ENCODE peak calls at places on chromosomes 5 and 9, in eight cellular contexts. One of them, this sample, is unnamed.
A peak's percentile ranks its signal among the peaks of the same experiment; 100 is the strongest.

GRCh38 chr9:38181866-38182265 is 112.8 kb upstream of the SHB start:
- DNase-seq in retinal pigment epithelial cell: no peak
- DNase-seq in heart right ventricle: no peak
- DNase-seq in spleen: no peak
- DNase-seq in lung: no peak
- DNase-seq in HCT116: no peak
- DNase-seq in astrocyte of the spinal cord: no peak
- DNase-seq in ovary: no peak
- DNase-seq in this sample: no peak

GRCh38 chr9:16824545-16825041 is 45.9 kb downstream of the BNC2 start:
- DNase-seq in retinal pigment epithelial cell: no peak
- DNase-seq in heart right ventricle: no peak
- DNase-seq in spleen: no peak
- DNase-seq in lung: no peak
- DNase-seq in HCT116: no peak
- DNase-seq in astrocyte of the spinal cord: peak; percentile 45
- DNase-seq in ovary: no peak
- DNase-seq in this sample: peak; percentile 82

GRCh38 chr5:116157902-116158301 is 73.1 kb downstream of the COMMD10 start:
- DNase-seq in retinal pigment epithelial cell: no peak
- DNase-seq in heart right ventricle: no peak
- DNase-seq in spleen: no peak
- DNase-seq in lung: no peak
- DNase-seq in HCT116: no peak
- DNase-seq in astrocyte of the spinal cord: no peak
- DNase-seq in ovary: no peak
- DNase-seq in this sample: no peak

GRCh38 chr5:133977858-133978257 is 9.4 kb upstream of the C5orf15 start:
- DNase-seq in retinal pigment epithelial cell: no peak
- DNase-seq in heart right ventricle: no peak
- DNase-seq in spleen: no peak
- DNase-seq in lung: no peak
- DNase-seq in HCT116: no peak
- DNase-seq in astrocyte of the spinal cord: peak; percentile 80
- DNase-seq in ovary: no peak
- DNase-seq in this sample: no peak

GRCh38 chr5:129664336-129664937 is 83.5 kb upstream of the MINAR2 start:
- DNase-seq in retinal pigment epithelial cell: no peak
- DNase-seq in heart right ventricle: no peak
- DNase-seq in spleen: no peak
- DNase-seq in lung: peak; percentile 47
- DNase-seq in HCT116: peak; percentile 39
- DNase-seq in astrocyte of the spinal cord: peak; percentile 62
- DNase-seq in ovary: no peak
- DNase-seq in this sample: peak; percentile 38

GRCh38 chr9:137613738-137614523 is 4.9 kb upstream of the EHMT1 start:
- DNase-seq in retinal pigment epithelial cell: no peak
- DNase-seq in heart right ventricle: no peak
- DNase-seq in spleen: no peak
- DNase-seq in lung: no peak
- DNase-seq in HCT116: no peak
- DNase-seq in astrocyte of the spinal cord: no peak
- DNase-seq in ovary: no peak
- DNase-seq in this sample: no peak

GRCh38 chr5:127092690-127093089 is 19.4 kb upstream of the C5orf63 start:
- DNase-seq in retinal pigment epithelial cell: no peak
- DNase-seq in heart right ventricle: no peak
- DNase-seq in spleen: no peak
- DNase-seq in lung: no peak
- DNase-seq in HCT116: no peak
- DNase-seq in astrocyte of the spinal cord: peak; percentile 72
- DNase-seq in ovary: no peak
- DNase-seq in this sample: peak; percentile 48

GRCh38 chr9:70421020-70421271 is 6.5 kb upstream of the KLF9 start:
- DNase-seq in retinal pigment epithelial cell: no peak
- DNase-seq in heart right ventricle: no peak
- DNase-seq in spleen: no peak
- DNase-seq in lung: no peak
- DNase-seq in HCT116: no peak
- DNase-seq in astrocyte of the spinal cord: no peak
- DNase-seq in ovary: no peak
- DNase-seq in this sample: no peak

GRCh38 chr5:142915840-142916424 is 145.8 kb downstream of the ARHGAP26 start:
- DNase-seq in retinal pigment epithelial cell: no peak
- DNase-seq in heart right ventricle: no peak
- DNase-seq in spleen: no peak
- DNase-seq in lung: no peak
- DNase-seq in HCT116: no peak
- DNase-seq in astrocyte of the spinal cord: peak; percentile 46
- DNase-seq in ovary: no peak
- DNase-seq in this sample: no peak

GRCh38 chr5:33601881-33602280 is 161.1 kb downstream of the TARS1 start:
- DNase-seq in retinal pigment epithelial cell: peak; percentile 52
- DNase-seq in heart right ventricle: no peak
- DNase-seq in spleen: no peak
- DNase-seq in lung: no peak
- DNase-seq in HCT116: no peak
- DNase-seq in astrocyte of the spinal cord: peak; percentile 65
- DNase-seq in ovary: no peak
- DNase-seq in this sample: no peak

GRCh38 chr5:168165221-168165965 is 126.1 kb upstream of the WWC1 start:
- DNase-seq in retinal pigment epithelial cell: no peak
- DNase-seq in heart right ventricle: no peak
- DNase-seq in spleen: no peak
- DNase-seq in lung: no peak
- DNase-seq in HCT116: no peak
- DNase-seq in astrocyte of the spinal cord: peak; percentile 37
- DNase-seq in ovary: no peak
- DNase-seq in this sample: no peak

GRCh38 chr5:73355083-73355482 is 93.5 kb downstream of the FOXD1 start:
- DNase-seq in retinal pigment epithelial cell: no peak
- DNase-seq in heart right ventricle: no peak
- DNase-seq in spleen: no peak
- DNase-seq in lung: no peak
- DNase-seq in HCT116: no peak
- DNase-seq in astrocyte of the spinal cord: no peak
- DNase-seq in ovary: no peak
- DNase-seq in this sample: no peak

GRCh38 chr5:149038336-149039075 is 24.4 kb downstream of the SH3TC2 start:
- DNase-seq in retinal pigment epithelial cell: no peak
- DNase-seq in heart right ventricle: no peak
- DNase-seq in spleen: no peak
- DNase-seq in lung: no peak
- DNase-seq in HCT116: no peak
- DNase-seq in astrocyte of the spinal cord: no peak
- DNase-seq in ovary: no peak
- DNase-seq in this sample: no peak

GRCh38 chr5:30438785-30439184 is 754.7 kb upstream of the CDH6 start:
- DNase-seq in retinal pigment epithelial cell: no peak
- DNase-seq in heart right ventricle: no peak
- DNase-seq in spleen: no peak
- DNase-seq in lung: no peak
- DNase-seq in HCT116: no peak
- DNase-seq in astrocyte of the spinal cord: no peak
- DNase-seq in ovary: no peak
- DNase-seq in this sample: no peak

GRCh38 chr9:26524225-26524624 is 368.4 kb downstream of the CAAP1 start:
- DNase-seq in retinal pigment epithelial cell: no peak
- DNase-seq in heart right ventricle: no peak
- DNase-seq in spleen: no peak
- DNase-seq in lung: no peak
- DNase-seq in HCT116: no peak
- DNase-seq in astrocyte of the spinal cord: no peak
- DNase-seq in ovary: no peak
- DNase-seq in this sample: no peak

GRCh38 chr5:100792781-100793180 is 110.3 kb downstream of the ST8SIA4 start:
- DNase-seq in retinal pigment epithelial cell: no peak
- DNase-seq in heart right ventricle: no peak
- DNase-seq in spleen: no peak
- DNase-seq in lung: no peak
- DNase-seq in HCT116: no peak
- DNase-seq in astrocyte of the spinal cord: no peak
- DNase-seq in ovary: no peak
- DNase-seq in this sample: no peak

DNA sequence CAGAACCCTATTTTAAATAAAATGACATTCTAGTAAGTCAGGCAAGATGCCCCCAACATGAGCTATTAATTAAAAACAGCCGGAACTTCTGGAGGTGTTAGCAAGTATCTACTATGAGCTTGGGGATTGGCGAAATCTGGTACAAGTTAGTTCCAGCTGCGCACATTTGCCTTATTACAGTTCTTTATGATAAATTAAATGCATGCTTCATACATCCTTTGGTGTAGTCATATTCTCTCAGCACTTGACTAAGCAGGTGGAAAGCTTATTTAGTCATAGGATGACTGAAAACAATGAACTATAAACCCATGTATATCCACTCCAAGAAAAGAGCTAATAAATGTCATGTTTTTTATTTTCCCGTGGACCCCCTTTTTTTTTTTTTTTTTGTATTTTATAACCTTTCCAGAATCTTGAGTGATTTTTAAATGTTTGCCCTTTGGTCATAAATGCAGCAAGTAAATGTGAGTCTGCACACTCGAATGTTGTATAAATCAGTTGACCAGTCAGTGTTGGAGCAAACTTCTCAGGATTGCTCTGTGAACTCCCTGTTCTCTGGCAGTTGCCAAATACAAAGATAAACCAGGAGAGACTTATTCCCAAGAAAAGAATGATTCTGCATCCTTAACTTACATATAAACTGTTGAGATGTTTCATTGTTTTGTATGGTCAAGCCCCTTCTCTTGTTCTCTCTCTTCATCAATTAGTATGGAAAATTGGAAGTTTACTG is 38.2 kb downstream of the PIK3R1 start:
- DNase-seq in retinal pigment epithelial cell: no peak
- DNase-seq in heart right ventricle: no peak
- DNase-seq in spleen: no peak
- DNase-seq in lung: no peak
- DNase-seq in HCT116: no peak
- DNase-seq in astrocyte of the spinal cord: no peak
- DNase-seq in ovary: no peak
- DNase-seq in this sample: peak; percentile 59
- H3K4me3 ChIP-seq in retinal pigment epithelial cell: no peak overlapping the region
- H3K4me3 ChIP-seq in heart right ventricle: no peak overlapping the region
- H3K4me3 ChIP-seq in spleen: no peak overlapping the region
- H3K4me3 ChIP-seq in lung: no peak overlapping the region
- H3K4me3 ChIP-seq in HCT116: no peak overlapping the region
- H3K4me3 ChIP-seq in astrocyte of the spinal cord: no peak overlapping the region
- H3K4me3 ChIP-seq in ovary: no peak overlapping the region
- H3K4me3 ChIP-seq in this sample: no peak overlapping the region

DNA sequence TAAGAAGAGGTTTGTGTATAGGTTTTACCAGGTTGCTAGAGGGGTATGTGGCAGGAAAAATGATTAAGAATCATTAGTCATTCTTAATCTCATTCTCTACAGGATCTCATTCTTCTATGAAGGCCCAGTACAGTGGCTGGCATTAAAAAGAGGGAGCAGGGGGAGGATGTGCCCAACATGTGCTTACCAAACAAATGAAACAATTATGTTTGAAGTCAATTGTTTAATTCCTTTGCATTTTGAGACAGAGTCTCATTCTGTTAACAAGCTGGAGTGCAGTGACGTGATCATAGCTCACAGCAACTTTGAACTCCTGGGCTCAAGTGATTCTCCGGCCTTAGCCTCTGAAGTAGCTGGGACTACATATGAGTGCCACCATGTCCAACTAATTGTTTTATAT is 23.0 kb downstream of the FNIP1 start:
- DNase-seq in retinal pigment epithelial cell: peak; percentile 76
- DNase-seq in heart right ventricle: no peak
- DNase-seq in spleen: no peak
- DNase-seq in lung: no peak
- DNase-seq in HCT116: no peak
- DNase-seq in astrocyte of the spinal cord: no peak
- DNase-seq in ovary: no peak
- DNase-seq in this sample: no peak
- TF ChIP-seq CTCF in retinal pigment epithelial cell: no peak
- TF ChIP-seq CTCF in heart right ventricle: no peak
- TF ChIP-seq CTCF in spleen: no peak
- TF ChIP-seq CTCF in lung: no peak
- TF ChIP-seq CTCF in HCT116: no peak
- TF ChIP-seq CTCF in astrocyte of the spinal cord: no peak
- TF ChIP-seq CTCF in ovary: no peak
- TF ChIP-seq CTCF in this sample: no peak

GRCh38 chr5:180591249-180591887 is at the start of gene SCGB3A1:
- DNase-seq in retinal pigment epithelial cell: no peak
- DNase-seq in heart right ventricle: no peak
- DNase-seq in spleen: peak; percentile 83
- DNase-seq in lung: peak; percentile 34
- DNase-seq in HCT116: no peak
- DNase-seq in astrocyte of the spinal cord: no peak
- DNase-seq in ovary: no peak
- DNase-seq in this sample: no peak
- H3K4me3 ChIP-seq in retinal pigment epithelial cell: peak within 1 kb of the TSS; percentile 15
- H3K4me3 ChIP-seq in heart right ventricle: peak within 1 kb of the TSS; percentile 38
- H3K4me3 ChIP-seq in spleen: peak within 1 kb of the TSS; percentile 31
- H3K4me3 ChIP-seq in lung: peak within 1 kb of the TSS; percentile 10
- H3K4me3 ChIP-seq in HCT116: no peak within 1 kb of the TSS
- H3K4me3 ChIP-seq in astrocyte of the spinal cord: no peak within 1 kb of the TSS
- H3K4me3 ChIP-seq in ovary: no peak within 1 kb of the TSS
- H3K4me3 ChIP-seq in this sample: no peak within 1 kb of the TSS

GRCh38 chr9:87283585-87283984 is 214.1 kb upstream of the DAPK1 start:
- DNase-seq in retinal pigment epithelial cell: no peak
- DNase-seq in heart right ventricle: no peak
- DNase-seq in spleen: no peak
- DNase-seq in lung: no peak
- DNase-seq in HCT116: no peak
- DNase-seq in astrocyte of the spinal cord: no peak
- DNase-seq in ovary: no peak
- DNase-seq in this sample: no peak

GRCh38 chr9:87285183-87285582 is 212.5 kb upstream of the DAPK1 start:
- DNase-seq in retinal pigment epithelial cell: no peak
- DNase-seq in heart right ventricle: no peak
- DNase-seq in spleen: no peak
- DNase-seq in lung: no peak
- DNase-seq in HCT116: no peak
- DNase-seq in astrocyte of the spinal cord: no peak
- DNase-seq in ovary: no peak
- DNase-seq in this sample: no peak

GRCh38 chr9:87290241-87290700 is 207.4 kb upstream of the DAPK1 start:
- DNase-seq in retinal pigment epithelial cell: no peak
- DNase-seq in heart right ventricle: no peak
- DNase-seq in spleen: no peak
- DNase-seq in lung: no peak
- DNase-seq in HCT116: no peak
- DNase-seq in astrocyte of the spinal cord: no peak
- DNase-seq in ovary: no peak
- DNase-seq in this sample: no peak

GRCh38 chr9:87282477-87282991 is 215.1 kb upstream of the DAPK1 start:
- DNase-seq in retinal pigment epithelial cell: peak; percentile 43
- DNase-seq in heart right ventricle: no peak
- DNase-seq in spleen: no peak
- DNase-seq in lung: no peak
- DNase-seq in HCT116: no peak
- DNase-seq in astrocyte of the spinal cord: no peak
- DNase-seq in ovary: no peak
- DNase-seq in this sample: no peak

DNA sequence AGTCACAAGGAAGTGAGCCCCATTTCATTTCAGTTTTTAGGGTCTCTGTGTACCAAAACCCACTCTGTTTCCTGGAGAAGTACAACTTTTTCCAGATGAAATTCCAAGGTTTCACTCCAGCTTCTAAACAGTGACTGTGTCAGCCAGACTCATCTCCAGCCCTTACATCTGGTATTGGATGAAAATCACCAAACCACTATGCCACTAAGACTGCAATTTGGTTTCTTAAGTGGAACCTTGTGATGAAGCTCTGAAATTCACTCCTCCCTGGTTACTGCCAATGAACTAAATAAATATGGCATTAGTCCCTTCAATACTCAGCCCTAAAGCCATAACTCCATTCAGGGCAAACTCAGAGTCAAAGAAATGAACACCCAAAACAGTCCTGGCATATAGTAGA is 211.2 kb upstream of the DAPK1 start:
- DNase-seq in retinal pigment epithelial cell: no peak
- DNase-seq in heart right ventricle: no peak
- DNase-seq in spleen: no peak
- DNase-seq in lung: no peak
- DNase-seq in HCT116: no peak
- DNase-seq in astrocyte of the spinal cord: no peak
- DNase-seq in ovary: no peak
- DNase-seq in this sample: no peak
- TF ChIP-seq CTCF in retinal pigment epithelial cell: no peak
- TF ChIP-seq CTCF in heart right ventricle: no peak
- TF ChIP-seq CTCF in spleen: no peak
- TF ChIP-seq CTCF in lung: no peak
- TF ChIP-seq CTCF in HCT116: no peak
- TF ChIP-seq CTCF in astrocyte of the spinal cord: no peak
- TF ChIP-seq CTCF in ovary: no peak
- TF ChIP-seq CTCF in this sample: no peak